ENCODE peak calls at places on chromosomes 13 and 19, in eight cellular contexts. One of them, this sample, is unnamed.

GRCh38 chr19:43902399-43902798 is 32.7 kb downstream of the ZNF45 start:
- DNase-seq in NB4: no peak
- DNase-seq in suprapubic skin: no peak
- DNase-seq in Peyer's patch: no peak
- DNase-seq in heart left ventricle: no peak
- DNase-seq in lower leg skin: no peak
- DNase-seq in A549: no peak
- DNase-seq in transverse colon: no peak
- DNase-seq in this sample: no peak

GRCh38 chr19:11423804-11424318 is 4.7 kb upstream of the RGL3 start:
- DNase-seq in NB4: no peak
- DNase-seq in Peyer's patch: no peak
- DNase-seq in suprapubic skin: no peak
- DNase-seq in lower leg skin: no peak
- DNase-seq in heart left ventricle: no peak
- DNase-seq in transverse colon: no peak
- DNase-seq in A549: no peak
- DNase-seq in this sample: no peak

GRCh38 chr13:112374271-112374670 is 1.9 kb upstream of the SPACA7 start:
- DNase-seq in heart left ventricle: no peak
- DNase-seq in A549: no peak
- DNase-seq in NB4: no peak
- DNase-seq in suprapubic skin: no peak
- DNase-seq in transverse colon: no peak
- DNase-seq in lower leg skin: no peak
- DNase-seq in Peyer's patch: no peak
- DNase-seq in this sample: no peak

GRCh38 chr19:35592226-35592625 is 6.3 kb downstream of the PMIS2 start:
- DNase-seq in heart left ventricle: no peak
- DNase-seq in suprapubic skin: no peak
- DNase-seq in A549: peak
- DNase-seq in lower leg skin: no peak
- DNase-seq in transverse colon: no peak
- DNase-seq in NB4: peak
- DNase-seq in Peyer's patch: no peak
- DNase-seq in this sample: peak

GRCh38 chr19:7618366-7618765 is 11.0 kb downstream of the XAB2 start:
- DNase-seq in lower leg skin: no peak
- DNase-seq in transverse colon: no peak
- DNase-seq in NB4: no peak
- DNase-seq in heart left ventricle: peak
- DNase-seq in A549: no peak
- DNase-seq in Peyer's patch: no peak
- DNase-seq in suprapubic skin: no peak
- DNase-seq in this sample: peak

GRCh38 chr19:2477732-2478191 is 1.8 kb downstream of the GADD45B start:
- DNase-seq in NB4: peak
- DNase-seq in lower leg skin: no peak
- DNase-seq in transverse colon: peak
- DNase-seq in Peyer's patch: peak
- DNase-seq in suprapubic skin: no peak
- DNase-seq in A549: no peak
- DNase-seq in heart left ventricle: no peak
- DNase-seq in this sample: peak

GRCh38 chr13:105519766-105520165 is 1015.7 kb downstream of the EFNB2 start:
- DNase-seq in suprapubic skin: no peak
- DNase-seq in lower leg skin: no peak
- DNase-seq in NB4: no peak
- DNase-seq in heart left ventricle: no peak
- DNase-seq in transverse colon: no peak
- DNase-seq in A549: no peak
- DNase-seq in Peyer's patch: no peak
- DNase-seq in this sample: no peak

GRCh38 chr19:3573162-3573857 is 566 bp downstream of the HMG20B start:
- DNase-seq in Peyer's patch: no peak
- DNase-seq in lower leg skin: no peak
- DNase-seq in suprapubic skin: no peak
- DNase-seq in A549: no peak
- DNase-seq in transverse colon: no peak
- DNase-seq in heart left ventricle: no peak
- DNase-seq in NB4: no peak
- DNase-seq in this sample: no peak

GRCh38 chr13:28488376-28489005 is 6.4 kb downstream of the FLT1 start:
- DNase-seq in suprapubic skin: no peak
- DNase-seq in heart left ventricle: no peak
- DNase-seq in transverse colon: no peak
- DNase-seq in NB4: peak
- DNase-seq in lower leg skin: no peak
- DNase-seq in Peyer's patch: no peak
- DNase-seq in A549: no peak
- DNase-seq in this sample: no peak

GRCh38 chr19:37763488-37763887 is 15.9 kb downstream of the ZNF573 start:
- DNase-seq in Peyer's patch: no peak
- DNase-seq in transverse colon: no peak
- DNase-seq in A549: no peak
- DNase-seq in heart left ventricle: no peak
- DNase-seq in NB4: no peak
- DNase-seq in suprapubic skin: no peak
- DNase-seq in lower leg skin: no peak
- DNase-seq in this sample: no peak

GRCh38 chr13:46595136-46595917 is 42.4 kb downstream of the LRCH1 start:
- DNase-seq in NB4: peak
- DNase-seq in heart left ventricle: no peak
- DNase-seq in suprapubic skin: no peak
- DNase-seq in Peyer's patch: peak
- DNase-seq in transverse colon: no peak
- DNase-seq in A549: no peak
- DNase-seq in lower leg skin: no peak
- DNase-seq in this sample: no peak

GRCh38 chr19:4067396-4068057 is 828 bp upstream of the ZBTB7A start:
- DNase-seq in Peyer's patch: no peak
- DNase-seq in lower leg skin: no peak
- DNase-seq in heart left ventricle: peak
- DNase-seq in transverse colon: no peak
- DNase-seq in A549: no peak
- DNase-seq in NB4: peak
- DNase-seq in suprapubic skin: peak
- DNase-seq in this sample: no peak

GRCh38 chr19:49570138-49570856 is 10.1 kb downstream of the NOSIP start:
- DNase-seq in lower leg skin: no peak
- DNase-seq in transverse colon: peak
- DNase-seq in heart left ventricle: peak
- DNase-seq in A549: peak
- DNase-seq in suprapubic skin: no peak
- DNase-seq in Peyer's patch: peak
- DNase-seq in NB4: peak
- DNase-seq in this sample: peak

GRCh38 chr13:32205426-32206096 is 109.6 kb downstream of the ZAR1L start:
- DNase-seq in A549: no peak
- DNase-seq in transverse colon: no peak
- DNase-seq in NB4: peak
- DNase-seq in suprapubic skin: no peak
- DNase-seq in Peyer's patch: no peak
- DNase-seq in lower leg skin: no peak
- DNase-seq in heart left ventricle: no peak
- DNase-seq in this sample: no peak

GRCh38 chr19:35029737-35030256 is 473 bp upstream of the SCN1B start:
- DNase-seq in transverse colon: no peak
- DNase-seq in NB4: no peak
- DNase-seq in heart left ventricle: no peak
- DNase-seq in lower leg skin: no peak
- DNase-seq in suprapubic skin: no peak
- DNase-seq in A549: peak
- DNase-seq in Peyer's patch: no peak
- DNase-seq in this sample: no peak

GRCh38 chr13:31797154-31797775 is 57.9 kb downstream of the RXFP2 start:
- DNase-seq in Peyer's patch: no peak
- DNase-seq in transverse colon: no peak
- DNase-seq in A549: peak
- DNase-seq in suprapubic skin: no peak
- DNase-seq in heart left ventricle: no peak
- DNase-seq in lower leg skin: no peak
- DNase-seq in NB4: peak
- DNase-seq in this sample: no peak

GRCh38 chr19:50790898-50791562 is 815 bp downstream of the ACP4 start:
- DNase-seq in NB4: no peak
- DNase-seq in transverse colon: no peak
- DNase-seq in suprapubic skin: no peak
- DNase-seq in lower leg skin: no peak
- DNase-seq in Peyer's patch: no peak
- DNase-seq in heart left ventricle: no peak
- DNase-seq in A549: no peak
- DNase-seq in this sample: no peak
- TF ChIP-seq POLR2A in NB4: no peak
- TF ChIP-seq POLR2A in transverse colon: no peak
- TF ChIP-seq POLR2A in suprapubic skin: no peak
- TF ChIP-seq POLR2A in lower leg skin: no peak
- TF ChIP-seq POLR2A in Peyer's patch: no peak
- TF ChIP-seq POLR2A in heart left ventricle: no peak
- TF ChIP-seq POLR2A in A549: no peak
- TF ChIP-seq POLR2A in this sample: no peak

DNA sequence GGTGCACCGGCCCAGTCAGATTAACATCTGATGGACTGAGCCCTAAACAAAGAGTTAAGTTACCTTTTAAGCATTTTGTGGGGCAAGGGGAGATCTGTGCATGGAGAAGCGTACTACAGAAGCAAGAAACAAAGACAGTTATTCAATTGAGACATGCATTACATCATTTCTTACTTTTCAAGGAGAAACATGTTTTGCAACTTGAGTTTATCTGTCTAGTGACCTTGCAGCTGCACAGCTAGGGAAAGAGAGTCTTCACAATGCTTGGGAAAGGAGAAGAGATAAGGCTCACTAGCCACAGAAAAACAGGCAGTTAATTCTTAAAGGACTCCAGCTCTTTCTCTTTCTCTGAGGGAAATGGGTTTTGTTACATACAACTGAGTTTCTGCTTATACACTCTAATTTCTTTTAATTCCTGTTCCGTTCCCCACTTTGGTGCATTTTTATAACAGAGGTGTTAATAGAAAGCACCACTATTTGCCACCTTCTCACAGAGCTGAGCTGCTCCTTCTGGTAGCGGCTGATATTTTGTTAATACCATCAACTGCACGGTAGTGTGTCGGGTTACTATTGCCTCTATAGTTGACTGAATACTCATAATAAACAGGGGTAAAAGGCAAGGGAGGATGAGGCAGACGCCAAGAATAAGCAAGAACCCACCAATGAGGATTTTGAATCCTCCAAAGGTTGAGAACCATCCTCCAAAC is 55.9 kb downstream of the ZNF431 start:
- DNase-seq in transverse colon: no peak
- DNase-seq in Peyer's patch: no peak
- DNase-seq in suprapubic skin: no peak
- DNase-seq in lower leg skin: no peak
- DNase-seq in heart left ventricle: no peak
- DNase-seq in NB4: peak
- DNase-seq in A549: no peak
- DNase-seq in this sample: peak
- TF ChIP-seq POLR2A in transverse colon: no peak
- TF ChIP-seq POLR2A in Peyer's patch: no peak
- TF ChIP-seq POLR2A in suprapubic skin: no peak
- TF ChIP-seq POLR2A in lower leg skin: no peak
- TF ChIP-seq POLR2A in heart left ventricle: no peak
- TF ChIP-seq POLR2A in NB4: no peak
- TF ChIP-seq POLR2A in A549: no peak
- TF ChIP-seq POLR2A in this sample: no peak

DNA sequence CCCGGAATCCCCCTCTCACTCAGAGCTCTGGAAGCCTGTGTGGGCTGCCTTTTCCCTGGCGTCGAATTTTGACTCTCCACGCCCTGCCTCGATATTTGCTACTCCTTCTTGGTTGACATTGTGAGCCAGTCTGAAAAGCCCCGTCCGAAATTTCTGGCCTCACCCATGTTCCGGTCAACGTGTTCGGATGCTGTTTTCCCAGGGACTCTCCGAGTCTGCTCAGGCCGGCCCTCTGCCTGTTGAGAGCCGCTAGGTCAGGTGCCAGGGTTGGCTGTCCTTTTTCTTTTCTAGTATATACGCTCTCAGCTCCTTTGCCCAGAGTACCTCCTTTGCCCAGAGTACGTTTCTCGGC is 6.8 kb upstream of the DGKH start:
- DNase-seq in lower leg skin: peak
- DNase-seq in Peyer's patch: peak
- DNase-seq in suprapubic skin: no peak
- DNase-seq in A549: peak
- DNase-seq in heart left ventricle: peak
- DNase-seq in transverse colon: peak
- DNase-seq in NB4: peak
- DNase-seq in this sample: peak
- TF ChIP-seq POLR2A in lower leg skin: no peak
- TF ChIP-seq POLR2A in Peyer's patch: no peak
- TF ChIP-seq POLR2A in suprapubic skin: no peak
- TF ChIP-seq POLR2A in A549: no peak
- TF ChIP-seq POLR2A in heart left ventricle: no peak
- TF ChIP-seq POLR2A in transverse colon: no peak
- TF ChIP-seq POLR2A in NB4: no peak
- TF ChIP-seq POLR2A in this sample: no peak

GRCh38 chr19:807627-808175 is 10.4 kb downstream of the PTBP1 start:
- DNase-seq in transverse colon: no peak
- DNase-seq in NB4: no peak
- DNase-seq in suprapubic skin: no peak
- DNase-seq in Peyer's patch: no peak
- DNase-seq in heart left ventricle: peak
- DNase-seq in lower leg skin: no peak
- DNase-seq in A549: no peak
- DNase-seq in this sample: no peak
- TF ChIP-seq POLR2A in transverse colon: no peak
- TF ChIP-seq POLR2A in NB4: no peak
- TF ChIP-seq POLR2A in suprapubic skin: no peak
- TF ChIP-seq POLR2A in Peyer's patch: no peak
- TF ChIP-seq POLR2A in heart left ventricle: no peak
- TF ChIP-seq POLR2A in lower leg skin: no peak
- TF ChIP-seq POLR2A in A549: no peak
- TF ChIP-seq POLR2A in this sample: no peak

This sample was measured in testis.